ENCODE peak calls at places on chromosomes 11 and 22, in eight cellular contexts. J is epithelial cell of esophagus, D is Calu3, U is HAP-1, Z is amniotic stem cell, W is Kasumi-1, L is small intestine, P is LNCaP clone FGC. O is an unnamed sample.

GRCh38 chr22:48918585-48919186 is 909.0 kb downstream of the BRD1 start:
- DNase-seq in J (no peak), D (no peak), U (no peak), Z (no peak), W (no peak), L (no peak), P (no peak), O (no peak)

GRCh38 chr11:66064571-66064970 is 5.5 kb upstream of the PACS1 start:
- DNase-seq in J (no peak), D (no peak), U (no peak), Z (no peak), W (no peak), L (no peak), P (no peak), O (no peak)

GRCh38 chr22:40177738-40178416 is at the start of gene TNRC6B:
- DNase-seq in J (peak; percentile 96), D (peak; percentile 78), U (peak; percentile 100), Z (peak; percentile 92), W (peak; percentile 99), L (peak; percentile 100), P (peak; percentile 97), O (peak; percentile 63)

GRCh38 chr11:102516179-102516578 is 14.4 kb downstream of the MMP7 start:
- DNase-seq in J (peak; percentile 87), D (no peak), U (no peak), Z (no peak), W (no peak), L (no peak), P (no peak), O (no peak)

GRCh38 chr11:69101100-69101791 is 52.5 kb downstream of the TPCN2 start:
- DNase-seq in J (peak; percentile 84), D (peak; percentile 93), U (peak; percentile 25), Z (peak; percentile 53), W (peak; percentile 41), L (peak; percentile 72), P (peak; percentile 78), O (peak; percentile 93)

GRCh38 chr11:70833011-70833410 is 419.4 kb downstream of the SHANK2 start:
- DNase-seq in J (no peak), D (no peak), U (no peak), Z (no peak), W (no peak), L (no peak), P (no peak), O (no peak)

GRCh38 chr22:48500481-48501230 is 1327.0 kb downstream of the BRD1 start:
- DNase-seq in J (no peak), D (no peak), U (no peak), Z (no peak), W (no peak), L (no peak), P (no peak), O (no peak)

GRCh38 chr11:111299111-111300026 is 1.0 kb downstream of the POU2AF3 start:
- DNase-seq in J (peak; percentile 9), D (peak; percentile 76), U (no peak), Z (peak; percentile 23), W (no peak), L (peak; percentile 45), P (no peak), O (peak; percentile 88)

GRCh38 chr22:45472426-45472825 is 30.3 kb upstream of the FBLN1 start:
- DNase-seq in J (peak; percentile 17), D (no peak), U (no peak), Z (no peak), W (no peak), L (no peak), P (no peak), O (peak; percentile 2)

GRCh38 chr11:18743365-18743764 is 17.4 kb upstream of the IGSF22 start:
- DNase-seq in J (no peak), D (no peak), U (no peak), Z (no peak), W (no peak), L (no peak), P (no peak), O (no peak)

GRCh38 chr11:90176069-90176468 is 41.6 kb downstream of the NAALAD2 start:
- DNase-seq in J (no peak), D (no peak), U (no peak), Z (no peak), W (no peak), L (no peak), P (no peak), O (no peak)

GRCh38 chr11:102312656-102313055 is 4.6 kb upstream of the BIRC3 start:
- DNase-seq in J (no peak), D (no peak), U (no peak), Z (no peak), W (no peak), L (peak; percentile 91), P (peak; percentile 60), O (no peak)

GRCh38 chr22:36769541-36769940 is 6.4 kb downstream of the IFT27 start:
- DNase-seq in J (no peak), D (no peak), U (no peak), Z (no peak), W (no peak), L (no peak), P (no peak), O (peak; percentile 11)

GRCh38 chr11:11416917-11417316 is 63.9 kb upstream of the CSNK2A3 start:
- DNase-seq in J (peak; percentile 87), D (no peak), U (no peak), Z (no peak), W (peak; percentile 49), L (no peak), P (no peak), O (no peak)

GRCh38 chr11:9573775-9574555 is 495 bp downstream of the WEE1 start:
- DNase-seq in J (no peak), D (no peak), U (no peak), Z (no peak), W (peak; percentile 49), L (no peak), P (no peak), O (peak; percentile 76)

GRCh38 chr11:14414470-14415461 is 55.8 kb upstream of the RRAS2 start:
- DNase-seq in J (no peak), D (no peak), U (no peak), Z (no peak), W (no peak), L (peak; percentile 33), P (no peak), O (no peak)

GRCh38 chr11:95566151-95566670 is 223.4 kb downstream of the FAM76B start:
- DNase-seq in J (no peak), D (no peak), U (no peak), Z (no peak), W (no peak), L (no peak), P (no peak), O (no peak)

GRCh38 chr11:6201486-6201885 is 2.5 kb downstream of the OR52W1 start:
- DNase-seq in J (peak; percentile 7), D (no peak), U (no peak), Z (no peak), W (no peak), L (no peak), P (no peak), O (no peak)

GRCh38 chr11:76794371-76795284 is 11.5 kb downstream of the TSKU start:
- DNase-seq in J (no peak), D (no peak), U (no peak), Z (no peak), W (no peak), L (no peak), P (no peak), O (no peak)

GRCh38 chr11:121575250-121575962 is 122.6 kb upstream of the SORL1-AS1 start:
- DNase-seq in J (no peak), D (no peak), U (no peak), Z (no peak), W (no peak), L (no peak), P (no peak), O (peak; percentile 89)

GRCh38 chr11:126992804-126993111 is 7.8 kb downstream of the KIRREL3 start:
- DNase-seq in J (no peak), D (no peak), U (no peak), Z (peak; percentile 56), W (no peak), L (no peak), P (no peak), O (no peak)

GRCh38 chr11:70078796-70079616 is 889 bp downstream of the ANO1 start:
- DNase-seq in J (no peak), D (no peak), U (no peak), Z (no peak), W (no peak), L (no peak), P (no peak), O (no peak)

O was measured in upper lobe of right lung.